ENCODE peak calls at places on chromosomes 3 and 15, in four cellular contexts. T, S, J and L are unnamed samples.

GRCh38 chr3:150480802-150481201 is 65.5 kb downstream of the SERP1 start:
- DNase-seq in T (no peak), S (no peak), J (no peak), L (no peak)

GRCh38 chr3:58104712-58105111 is 96.5 kb downstream of the FLNB start:
- DNase-seq in T (no peak), S (no peak), J (no peak), L (no peak)

GRCh38 chr3:24477090-24477656 is 17.5 kb downstream of the THRB start:
- DNase-seq in T (no peak), S (no peak), J (no peak), L (no peak)

GRCh38 chr3:140334530-140334929 is 343.3 kb upstream of the TRIM42 start:
- DNase-seq in T (no peak), S (no peak), J (no peak), L (no peak)

GRCh38 chr15:49731187-49731828 is 110.5 kb downstream of the DTWD1 start:
- DNase-seq in T (no peak), S (no peak), J (no peak), L (no peak)

GRCh38 chr3:32998631-32999451 is 47.4 kb downstream of the CCR4 start:
- DNase-seq in T (no peak), S (no peak), J (no peak), L (no peak)

GRCh38 chr15:38605744-38606143 is 41.1 kb upstream of the RASGRP1 start:
- DNase-seq in T (no peak), S (no peak), J (no peak), L (no peak)

GRCh38 chr15:31268911-31269784 is 57.5 kb upstream of the KLF13 start:
- DNase-seq in T (no peak), S (no peak), J (no peak), L (no peak)

GRCh38 chr15:100723323-100723801 is 121.0 kb downstream of the ASB7 start:
- DNase-seq in T (no peak), S (no peak), J (peak), L (peak)

GRCh38 chr15:98678484-98678883 is 30.1 kb downstream of the IGF1R start:
- DNase-seq in T (no peak), S (no peak), J (no peak), L (no peak)

GRCh38 chr3:126392246-126392645 is 2.5 kb upstream of the CFAP100 start:
- DNase-seq in T (no peak), S (no peak), J (no peak), L (no peak)

GRCh38 chr3:49689046-49689886 is at the start of the genes MST1 and RNF123:
- DNase-seq in T (peak), S (peak), J (peak), L (peak)

GRCh38 chr3:107884719-107885460 is 205.9 kb downstream of the CD47 start:
- DNase-seq in T (peak), S (peak), J (peak), L (peak)

GRCh38 chr15:40984406-40984805 is 31.1 kb downstream of the CHAC1 start:
- DNase-seq in T (no peak), S (no peak), J (no peak), L (no peak)

DNA sequence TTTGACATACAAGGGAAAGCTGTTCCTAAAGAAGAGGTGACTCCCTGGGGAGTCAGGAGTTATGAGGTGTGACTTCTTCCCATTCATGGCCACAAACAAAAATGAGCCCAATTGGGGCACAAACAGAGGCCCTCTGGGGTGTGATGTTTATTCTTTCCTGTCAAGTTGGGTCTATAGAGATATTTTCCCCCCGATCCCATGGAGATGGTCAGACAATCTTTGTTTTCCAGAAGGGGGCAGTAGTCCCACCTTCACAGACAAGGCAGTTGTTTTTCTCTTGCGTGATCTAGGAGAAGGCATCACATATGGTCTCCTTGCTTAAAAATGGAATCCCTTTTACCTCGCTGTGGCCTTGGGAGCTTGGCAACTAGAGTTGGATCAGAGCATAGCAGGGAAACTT is 110.3 kb downstream of the MFSD1 start:
- DNase-seq in T (no peak), S (no peak), J (no peak), L (no peak)
- TF ChIP-seq CTCF in T (no peak), S (no peak), J (no peak), L (no peak)

GRCh38 chr15:26628071-26628470 is 144.8 kb downstream of the GABRB3 start:
- DNase-seq in T (no peak), S (no peak), J (peak), L (no peak)
- H3K4me3 ChIP-seq in T (no peak), S (no peak), J (peak), L (no peak)

GRCh38 chr3:13617097-13617738 is 68.3 kb downstream of the FBLN2 start:
- DNase-seq in T (no peak), S (no peak), J (no peak), L (no peak)

GRCh38 chr3:13617981-13618380 is 69.1 kb downstream of the FBLN2 start:
- DNase-seq in T (no peak), S (no peak), J (no peak), L (no peak)

GRCh38 chr3:13614607-13615006 is 65.7 kb downstream of the FBLN2 start:
- DNase-seq in T (no peak), S (no peak), J (no peak), L (no peak)

GRCh38 chr3:13615019-13615528 is 66.1 kb downstream of the FBLN2 start:
- DNase-seq in T (no peak), S (no peak), J (no peak), L (no peak)

GRCh38 chr3:13616359-13616758 is 67.4 kb downstream of the FBLN2 start:
- DNase-seq in T (no peak), S (peak), J (no peak), L (peak)
- TF ChIP-seq CTCF in T (no peak), S (no peak), J (no peak), L (no peak)

GRCh38 chr15:76439542-76439941 is 103.0 kb downstream of the ISL2 start:
- DNase-seq in T (no peak), S (no peak), J (no peak), L (no peak)
- H3K4me3 ChIP-seq in T (no peak), S (no peak), J (no peak), L (no peak)

DNA sequence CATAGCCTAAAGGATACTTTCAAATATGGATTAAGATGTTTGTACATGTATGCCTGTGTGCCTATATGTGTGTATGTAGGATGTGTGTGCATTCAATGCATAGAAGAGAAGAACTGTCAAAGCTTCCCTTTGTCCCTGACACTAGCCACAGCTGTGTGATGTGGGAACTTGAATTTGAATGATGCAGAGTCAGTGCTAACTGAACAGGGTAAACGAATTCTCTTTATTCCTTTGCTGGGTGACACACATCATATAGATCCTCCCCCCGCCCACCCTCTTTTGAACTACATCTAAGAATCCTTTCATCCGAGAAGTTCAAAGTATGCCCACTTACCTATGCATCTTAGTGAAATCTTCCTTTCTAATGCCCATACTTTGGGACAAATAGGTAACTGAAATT is 228.3 kb downstream of the GAP43 start:
- DNase-seq in T (no peak), S (no peak), J (no peak), L (no peak)
- TF ChIP-seq CTCF in T (no peak), S (no peak), J (no peak), L (no peak)

DNA sequence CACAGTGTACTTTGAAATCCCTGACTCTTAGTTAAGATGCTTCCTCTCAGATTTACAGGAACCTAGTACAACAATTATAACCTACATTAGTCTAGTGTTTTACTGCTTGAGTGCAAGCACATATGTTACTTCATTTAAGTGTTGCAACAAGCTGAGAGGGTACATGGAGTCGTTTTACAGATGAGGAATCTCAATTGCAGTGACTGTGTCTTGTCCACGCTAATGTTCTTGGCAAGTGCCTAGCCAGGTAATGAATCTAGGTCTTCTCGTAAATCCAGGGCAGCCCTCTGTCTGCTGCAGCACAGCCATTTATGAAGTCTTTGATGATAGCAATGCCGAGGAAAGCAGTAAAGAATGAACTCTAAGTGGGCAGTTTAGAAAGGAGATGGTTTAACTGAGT is 384.4 kb upstream of the ARPP21 start:
- DNase-seq in T (no peak), S (no peak), J (no peak), L (no peak)
- H3K4me3 ChIP-seq in T (no peak), S (no peak), J (no peak), L (no peak)

GRCh38 chr3:174618368-174618767 is 240.8 kb upstream of the NAALADL2 start:
- DNase-seq in T (peak), S (no peak), J (no peak), L (no peak)

GRCh38 chr3:174619244-174619643 is 239.9 kb upstream of the NAALADL2 start:
- DNase-seq in T (peak), S (no peak), J (no peak), L (no peak)

GRCh38 chr3:174620855-174621457 is 238.2 kb upstream of the NAALADL2 start:
- DNase-seq in T (no peak), S (no peak), J (no peak), L (no peak)

DNA sequence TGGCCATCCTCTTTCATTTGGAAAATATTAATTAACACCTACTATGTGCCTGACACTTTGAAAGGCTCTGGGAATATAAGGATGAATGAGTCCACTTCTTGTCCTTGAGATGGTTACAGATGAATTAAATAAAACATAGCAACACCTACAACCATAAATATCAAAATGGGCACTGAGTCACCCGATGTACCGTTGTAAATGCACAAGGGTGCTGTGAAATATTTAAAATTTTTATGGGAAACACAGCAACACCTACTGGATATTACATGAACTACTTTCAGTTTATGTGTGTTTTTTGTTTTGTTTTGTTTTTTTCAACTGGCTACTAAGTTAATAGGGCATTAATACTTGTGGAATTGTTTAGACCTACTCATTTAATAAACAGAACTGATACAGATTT is 239.0 kb upstream of the NAALADL2 start:
- DNase-seq in T (peak), S (no peak), J (peak), L (peak)
- TF ChIP-seq CTCF in T (peak), S (peak), J (peak), L (no peak)